ENCODE peak calls at places on chromosomes 1 and 21, in four cellular contexts. U, F, M and O are unnamed samples.
A peak's percentile ranks its signal among the peaks of the same experiment; 100 is the strongest.

GRCh38 chr1:114472408-114472807 is 38.6 kb downstream of the TRIM33 start:
- DNase-seq in U (no peak), F (no peak), M (no peak), O (no peak)

GRCh38 chr1:208159542-208160258 is 84.5 kb downstream of the PLXNA2 start:
- DNase-seq in U (no peak), F (no peak), M (no peak), O (no peak)

GRCh38 chr1:71081697-71082080 is 854 bp upstream of the ZRANB2 start:
- DNase-seq in U (no peak), F (no peak), M (peak; percentile 40), O (no peak)

GRCh38 chr1:15476927-15477326 is 1.0 kb downstream of the CELA2B start:
- DNase-seq in U (no peak), F (no peak), M (peak; percentile 36), O (no peak)

GRCh38 chr1:1399870-1400575 is 888 bp upstream of the CCNL2 start:
- DNase-seq in U (no peak), F (no peak), M (peak; percentile 44), O (no peak)

GRCh38 chr1:72186733-72187307 is 95.5 kb downstream of the NEGR1 start:
- DNase-seq in U (no peak), F (no peak), M (peak; percentile 35), O (no peak)

GRCh38 chr1:73026114-73026513 is 743.8 kb upstream of the NEGR1 start:
- DNase-seq in U (no peak), F (no peak), M (no peak), O (no peak)

GRCh38 chr1:205769641-205770365 is 5.5 kb downstream of the RAB29 start:
- DNase-seq in U (no peak), F (no peak), M (no peak), O (no peak)

GRCh38 chr21:32094792-32095191 is 184.1 kb downstream of the MIS18A start:
- DNase-seq in U (no peak), F (no peak), M (peak; percentile 60), O (no peak)

GRCh38 chr1:159879977-159880376 is 17.5 kb upstream of the VSIG8 start:
- DNase-seq in U (no peak), F (no peak), M (no peak), O (no peak)

GRCh38 chr1:153790282-153790995 is 15.2 kb downstream of the SLC27A3 start:
- DNase-seq in U (peak; percentile 68), F (peak; percentile 89), M (no peak), O (peak; percentile 62)

GRCh38 chr1:239995281-239995680 is 96.4 kb upstream of the FMN2 start:
- DNase-seq in U (no peak), F (no peak), M (no peak), O (no peak)

GRCh38 chr1:63442141-63442475 is 74.7 kb downstream of the ALG6 start:
- DNase-seq in U (no peak), F (no peak), M (no peak), O (no peak)

GRCh38 chr1:204556458-204557052 is 40.3 kb downstream of the MDM4 start:
- DNase-seq in U (no peak), F (no peak), M (no peak), O (no peak)

GRCh38 chr1:213201380-213202155 is 150.5 kb downstream of the RPS6KC1 start:
- DNase-seq in U (no peak), F (no peak), M (no peak), O (no peak)

GRCh38 chr21:14382486-14382834 is 486 bp downstream of the HSPA13 start:
- DNase-seq in U (no peak), F (no peak), M (peak; percentile 78), O (no peak)

GRCh38 chr1:157878059-157878458 is 36.5 kb upstream of the CD5L start:
- DNase-seq in U (no peak), F (no peak), M (peak; percentile 76), O (no peak)

DNA sequence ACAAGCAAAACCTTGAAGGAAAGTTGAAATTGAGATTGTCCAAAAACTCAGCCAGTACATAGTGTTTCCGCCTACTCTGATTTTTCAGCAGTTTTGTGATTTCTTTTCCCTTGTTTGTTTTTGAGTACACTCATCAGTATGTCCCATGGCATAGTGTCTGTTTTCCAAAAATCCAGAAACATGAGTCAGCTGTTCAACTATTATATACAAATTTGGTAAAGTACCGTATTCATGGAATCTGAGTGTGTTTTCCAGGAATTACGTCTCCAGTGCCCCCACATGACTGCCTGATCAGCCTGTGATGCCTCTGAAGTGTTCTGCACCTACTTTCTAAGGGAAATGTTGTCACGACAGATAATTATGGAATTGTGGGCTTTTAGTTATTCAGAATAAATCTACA is 186.8 kb downstream of the LTN1 start:
- DNase-seq in U (no peak), F (no peak), M (no peak), O (no peak)
- TF ChIP-seq POLR2AphosphoS5 in U (peak; percentile 50), F (no peak), M (no peak), O (peak; percentile 25)

DNA sequence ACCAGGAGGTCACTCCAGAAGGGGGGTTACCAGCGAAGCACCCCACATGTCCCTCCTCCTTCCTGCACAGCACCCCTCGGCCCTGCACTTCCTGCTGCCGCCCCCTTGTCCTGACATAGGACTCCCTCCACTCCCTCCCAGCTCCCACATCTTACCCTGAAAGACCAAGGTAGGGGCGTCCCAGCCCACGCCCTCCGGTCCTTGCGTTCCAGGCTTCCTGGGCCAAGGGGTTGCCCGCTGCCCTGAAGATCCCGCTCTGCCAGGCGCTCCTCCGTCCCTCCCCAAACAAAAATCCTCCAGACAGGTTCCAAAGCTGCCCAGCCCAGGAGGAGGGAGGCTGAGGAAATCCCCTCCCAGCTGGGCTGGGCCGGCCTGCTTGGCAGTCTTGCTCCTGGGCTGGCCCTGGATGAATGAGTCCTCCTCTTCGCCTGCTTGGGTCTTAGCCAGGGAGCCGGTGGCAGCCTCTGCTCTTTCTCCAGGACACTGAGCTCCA is at the start of gene RHBDL2:
- DNase-seq in U (peak; percentile 63), F (no peak), M (peak; percentile 32), O (peak; percentile 80)
- TF ChIP-seq POLR2AphosphoS5 in U (no peak), F (peak; percentile 3), M (no peak), O (no peak)

GRCh38 chr1:196546272-196547245 is 61.7 kb downstream of the KCNT2 start:
- DNase-seq in U (no peak), F (no peak), M (no peak), O (no peak)
- TF ChIP-seq POLR2AphosphoS5 in U (no peak), F (no peak), M (no peak), O (no peak)

DNA sequence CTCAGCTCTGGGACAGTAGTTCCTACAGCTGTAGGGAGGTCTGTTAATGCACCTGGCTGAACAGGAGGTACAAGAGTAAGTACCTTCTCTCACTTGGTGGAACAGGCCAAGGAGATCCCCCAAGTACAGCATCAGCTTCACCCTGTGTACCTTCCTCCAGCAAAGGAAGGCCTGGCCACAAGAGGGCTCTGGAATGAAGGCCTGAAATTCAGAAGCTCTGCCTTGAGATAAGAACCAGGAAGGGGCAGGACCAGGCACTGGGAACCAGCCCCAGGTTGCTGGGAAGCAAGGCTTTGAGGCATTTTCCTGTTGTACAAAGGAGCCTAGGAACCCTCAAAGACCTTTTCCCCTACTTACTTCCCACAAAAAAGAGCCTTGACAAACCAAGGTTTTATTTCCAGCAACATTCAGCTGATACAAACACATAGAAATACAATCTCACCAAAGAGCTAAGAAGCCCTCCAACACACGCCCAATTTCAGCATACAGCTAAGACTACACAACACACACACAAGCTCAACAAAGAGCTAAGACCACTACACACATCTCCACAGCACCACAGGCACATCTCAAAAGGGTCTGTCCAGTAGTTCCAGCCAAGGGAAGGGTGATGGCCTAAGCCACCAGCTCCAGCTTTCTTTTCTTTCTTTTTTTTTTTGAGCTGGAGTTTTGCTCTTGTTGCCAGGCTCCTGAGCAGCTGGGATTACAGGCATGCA is 23.5 kb downstream of the F11R start:
- DNase-seq in U (no peak), F (no peak), M (peak; percentile 83), O (no peak)
- TF ChIP-seq POLR2AphosphoS5 in U (no peak), F (no peak), M (no peak), O (peak; percentile 57)

GRCh38 chr1:75265792-75266191 is 131.6 kb downstream of the LHX8 start:
- DNase-seq in U (no peak), F (no peak), M (peak; percentile 81), O (no peak)
- TF ChIP-seq POLR2AphosphoS5 in U (no peak), F (no peak), M (no peak), O (no peak)

DNA sequence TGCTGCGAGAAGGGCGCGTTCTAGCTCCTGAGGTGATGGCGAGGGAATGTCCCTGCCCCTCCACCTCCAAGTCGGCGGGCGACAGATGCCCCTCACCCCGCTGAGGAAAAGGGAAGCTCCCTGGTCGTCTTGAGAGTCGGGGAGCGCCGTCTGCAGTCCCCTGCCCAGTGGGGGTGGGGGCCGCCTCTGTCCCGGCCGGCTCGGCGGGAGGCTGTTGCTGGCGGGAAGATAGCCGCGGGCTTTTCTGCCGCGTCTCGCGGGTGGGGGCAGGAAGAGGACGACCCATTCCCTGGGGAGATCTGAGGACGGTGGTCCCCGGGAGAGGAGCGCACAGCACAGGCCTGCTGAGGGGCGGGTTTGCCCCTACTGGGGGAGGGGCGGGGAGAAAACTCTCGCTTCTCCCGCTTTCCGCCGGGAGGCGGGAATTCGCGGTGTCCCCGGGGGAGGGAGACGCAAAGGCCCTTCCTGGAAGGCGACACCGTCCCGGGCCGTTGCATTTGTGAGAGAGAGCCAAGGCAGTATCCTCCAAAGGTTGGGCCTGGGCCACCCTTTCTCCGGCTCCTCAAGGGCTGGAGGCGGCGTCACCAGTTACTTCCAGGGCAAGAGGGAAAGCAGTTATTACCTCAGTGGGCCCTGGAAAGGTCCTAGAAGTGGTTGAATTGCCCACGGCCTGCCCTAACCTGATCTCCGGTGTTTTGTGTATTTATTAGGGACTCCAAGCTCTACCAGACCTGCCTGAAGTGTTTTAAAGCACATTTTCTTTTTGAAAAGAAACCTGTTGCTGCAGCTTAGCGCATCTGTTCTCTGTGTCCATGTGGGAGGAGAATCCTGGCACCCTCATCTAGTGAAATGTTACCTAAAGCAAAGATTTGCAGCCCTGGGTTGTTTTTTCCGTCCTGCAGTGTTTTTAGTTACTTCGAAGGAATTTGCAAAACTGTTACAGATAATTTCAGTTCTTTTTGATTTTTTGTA is 648 bp downstream of the S100PBP start:
- DNase-seq in U (peak; percentile 63), F (peak; percentile 90), M (peak; percentile 85), O (peak; percentile 78)
- TF ChIP-seq POLR2AphosphoS5 in U (peak; percentile 36), F (no peak), M (peak; percentile 56), O (no peak)